ENCODE peak calls at places on chromosome 9, in eight cellular contexts. F is PC-3, K is dorsolateral prefrontal cortex, E is endothelial cell, I is brain microvascular endothelial cell, C is GM06990, V is A549, B is GM13976. D is an unnamed sample.

GRCh38 chr9:114849450-114849849 is 43.6 kb upstream of the TNFSF15 start:
- DNase-seq in F (no peak), K (no peak), E (no peak), I (no peak), C (no peak), V (no peak), B (no peak), D (no peak)

GRCh38 chr9:34343090-34343489 is 13.7 kb downstream of the NUDT2 start:
- DNase-seq in F (no peak), K (peak; percentile 31), E (no peak), I (no peak), C (no peak), V (no peak), B (no peak), D (no peak)

GRCh38 chr9:23153058-23153457 is 673.0 kb downstream of the ELAVL2 start:
- DNase-seq in F (no peak), K (no peak), E (no peak), I (no peak), C (no peak), V (no peak), B (no peak), D (peak; percentile 1)

GRCh38 chr9:79976501-79977444 is 405.0 kb downstream of the TLE4 start:
- DNase-seq in F (no peak), K (no peak), E (no peak), I (no peak), C (no peak), V (no peak), B (no peak), D (no peak)

GRCh38 chr9:130236436-130236985 is 29.0 kb upstream of the HMCN2 start:
- DNase-seq in F (no peak), K (no peak), E (no peak), I (no peak), C (no peak), V (no peak), B (no peak), D (no peak)

GRCh38 chr9:108207611-108208051 is 648.2 kb downstream of the ACTL7B start:
- DNase-seq in F (no peak), K (peak; percentile 17), E (no peak), I (no peak), C (no peak), V (no peak), B (no peak), D (no peak)

GRCh38 chr9:37410354-37410861 is 12.1 kb upstream of the GRHPR start:
- DNase-seq in F (no peak), K (no peak), E (no peak), I (no peak), C (peak; percentile 69), V (no peak), B (no peak), D (no peak)

GRCh38 chr9:116741106-116741740 is 54.1 kb downstream of the TRIM32 start:
- DNase-seq in F (no peak), K (no peak), E (no peak), I (no peak), C (no peak), V (no peak), B (no peak), D (no peak)

GRCh38 chr9:17063535-17064135 is 71.2 kb upstream of the CNTLN start:
- DNase-seq in F (peak; percentile 70), K (no peak), E (peak; percentile 26), I (peak; percentile 36), C (no peak), V (peak; percentile 23), B (no peak), D (peak; percentile 72)

GRCh38 chr9:99127372-99128132 is 22.6 kb downstream of the TGFBR1 start:
- DNase-seq in F (peak; percentile 71), K (no peak), E (no peak), I (peak; percentile 74), C (peak; percentile 46), V (no peak), B (no peak), D (peak; percentile 58)

GRCh38 chr9:72586388-72587160 is 65.2 kb downstream of the TMC1 start:
- DNase-seq in F (peak; percentile 85), K (no peak), E (no peak), I (peak; percentile 75), C (no peak), V (peak; percentile 51), B (no peak), D (peak; percentile 98)

GRCh38 chr9:84990850-84991505 is 321.4 kb downstream of the NTRK2 start:
- DNase-seq in F (no peak), K (peak; percentile 26), E (no peak), I (no peak), C (no peak), V (no peak), B (no peak), D (no peak)

GRCh38 chr9:5453004-5453403 is 2.7 kb downstream of the CD274 start:
- DNase-seq in F (peak; percentile 25), K (no peak), E (no peak), I (no peak), C (no peak), V (no peak), B (no peak), D (no peak)

GRCh38 chr9:128120061-128120740 is 7.3 kb downstream of the PTGES2 start:
- DNase-seq in F (no peak), K (no peak), E (no peak), I (no peak), C (no peak), V (no peak), B (no peak), D (no peak)

GRCh38 chr9:133141833-133142594 is 21.0 kb upstream of the RALGDS start:
- DNase-seq in F (no peak), K (no peak), E (no peak), I (no peak), C (peak; percentile 73), V (no peak), B (peak; percentile 76), D (no peak)

GRCh38 chr9:4503103-4503502 is 12.8 kb downstream of the SLC1A1 start:
- DNase-seq in F (no peak), K (no peak), E (no peak), I (no peak), C (no peak), V (no peak), B (no peak), D (no peak)

DNA sequence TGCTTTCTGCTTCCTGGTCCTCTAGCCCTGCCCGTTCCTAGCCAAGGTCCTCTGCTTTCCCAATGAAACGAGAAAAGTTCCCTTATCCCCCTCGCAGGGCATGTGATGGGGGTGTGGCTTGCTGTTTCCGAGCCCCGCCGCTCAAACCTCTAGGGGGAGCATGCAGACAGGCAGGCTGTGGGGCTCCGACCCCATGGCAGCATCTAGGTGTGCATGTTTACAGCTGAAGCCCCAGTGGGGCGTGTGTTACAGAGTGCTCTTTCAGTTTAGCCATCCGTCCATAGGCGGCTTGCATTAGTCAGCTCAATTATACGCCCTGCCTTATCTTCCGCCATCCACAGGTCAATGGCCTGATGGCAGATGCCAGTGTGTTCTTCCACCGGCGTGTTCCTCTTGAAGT is 48.3 kb upstream of the SPATA31E1 start:
- DNase-seq in F (no peak), K (no peak), E (peak; percentile 35), I (no peak), C (no peak), V (no peak), B (no peak), D (no peak)
- TF ChIP-seq CTCF in F (peak; percentile 8), K (no peak), E (no peak), I (peak; percentile 45), C (peak; percentile 38), V (no peak), B (no peak), D (no peak)

GRCh38 chr9:125258160-125258559 is 3.5 kb upstream of the GAPVD1 start:
- DNase-seq in F (no peak), K (no peak), E (no peak), I (no peak), C (no peak), V (no peak), B (no peak), D (no peak)

GRCh38 chr9:125258832-125259534 is 2.6 kb upstream of the GAPVD1 start:
- DNase-seq in F (peak; percentile 9), K (no peak), E (no peak), I (no peak), C (no peak), V (no peak), B (no peak), D (no peak)

GRCh38 chr9:125260564-125260963 is 1.1 kb upstream of the GAPVD1 start:
- DNase-seq in F (peak; percentile 24), K (no peak), E (no peak), I (no peak), C (no peak), V (no peak), B (no peak), D (no peak)

GRCh38 chr9:125262217-125262991 is 778 bp downstream of the GAPVD1 start:
- DNase-seq in F (peak; percentile 6), K (no peak), E (no peak), I (no peak), C (no peak), V (no peak), B (peak; percentile 33), D (no peak)

GRCh38 chr9:125261501-125262216 is at the start of gene GAPVD1:
- DNase-seq in F (peak; percentile 89), K (peak; percentile 78), E (peak; percentile 94), I (peak; percentile 54), C (peak; percentile 98), V (peak; percentile 98), B (peak; percentile 99), D (peak; percentile 88)
- TF ChIP-seq CTCF in F (peak; percentile 29), K (peak; percentile 56), E (no peak), I (peak; percentile 30), C (no peak), V (peak; percentile 30), B (peak; percentile 26), D (peak; percentile 27)

DNA sequence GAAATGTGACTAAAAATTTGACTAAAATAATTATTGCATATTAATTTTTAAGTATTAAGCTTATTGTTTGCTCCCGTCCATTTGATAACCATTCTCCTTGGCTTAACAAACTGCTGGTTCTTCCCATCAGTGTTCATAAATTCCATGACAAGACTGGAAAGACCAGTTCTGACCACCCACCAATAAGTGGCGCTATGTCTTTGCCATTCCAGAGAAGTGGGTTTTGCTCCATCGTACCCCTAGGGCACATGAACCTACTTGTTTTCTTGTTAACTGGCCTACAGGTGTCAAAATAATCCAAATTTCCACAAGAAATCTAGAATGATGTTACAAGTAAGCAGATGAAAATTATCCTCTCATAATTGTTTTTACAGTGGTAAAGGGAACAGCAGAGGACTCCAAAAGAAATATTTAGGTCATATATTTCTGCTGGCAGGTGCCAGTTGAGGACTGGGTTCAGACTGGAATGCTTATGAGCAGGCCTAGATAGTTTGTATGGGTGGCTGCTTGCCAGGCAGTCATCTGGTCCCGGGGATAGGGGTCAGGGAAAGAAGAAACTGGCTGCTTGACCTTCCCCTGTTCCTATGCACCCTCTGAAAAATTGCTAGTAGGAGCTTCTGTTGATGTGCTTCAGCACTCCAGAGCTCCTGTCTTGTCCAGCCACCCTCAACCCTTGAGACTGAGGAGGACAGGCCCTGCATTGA is 283.1 kb upstream of the ADAMTSL1 start:
- DNase-seq in F (peak; percentile 7), K (no peak), E (no peak), I (no peak), C (no peak), V (no peak), B (no peak), D (no peak)
- TF ChIP-seq CTCF in F (peak; percentile 45), K (no peak), E (no peak), I (peak; percentile 15), C (no peak), V (no peak), B (no peak), D (no peak)

DNA sequence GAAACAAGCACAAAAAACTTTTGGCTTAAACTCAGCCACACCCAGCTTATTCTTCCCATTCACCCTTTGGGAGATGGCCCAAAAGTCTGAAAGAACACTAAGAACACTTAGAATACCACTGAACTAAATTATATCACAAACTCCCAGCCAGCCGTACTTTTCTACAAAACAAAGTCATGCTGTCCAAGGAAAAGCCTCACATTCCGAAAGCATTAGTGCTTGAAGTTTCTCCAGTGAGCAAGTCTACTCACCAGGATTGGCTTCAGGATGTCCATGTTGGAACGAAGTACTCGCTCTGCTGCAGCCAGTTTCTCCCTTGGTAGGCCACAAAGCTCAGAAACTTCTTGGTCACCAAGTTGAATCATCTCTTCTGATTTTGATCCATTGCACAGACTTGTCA is 69.7 kb downstream of the ABCA1 start:
- DNase-seq in F (no peak), K (no peak), E (no peak), I (no peak), C (no peak), V (no peak), B (no peak), D (no peak)
- TF ChIP-seq CTCF in F (no peak), K (no peak), E (no peak), I (no peak), C (no peak), V (no peak), B (no peak), D (no peak)